ENCODE peak calls at places on chromosomes 7 and 10, in four cellular contexts. R is K562, B is HepG2, Z is WTC11. X is an unnamed sample.

GRCh38 chr10:122981066-122981464 is 864 bp downstream of the PSTK start:
- DNase-seq in R (peak), B (peak), Z (no peak), X (peak)

GRCh38 chr7:1851731-1852531 is 181.9 kb downstream of the ELFN1 start:
- DNase-seq in R (no peak), B (no peak), Z (peak), X (no peak)

GRCh38 chr7:114047889-114048288 is 129.1 kb upstream of the PPP1R3A start:
- DNase-seq in R (no peak), B (no peak), Z (no peak), X (no peak)

GRCh38 chr10:58385784-58386112 is 538 bp downstream of the TFAM start:
- DNase-seq in R (peak), B (peak), Z (peak), X (peak)

GRCh38 chr7:132553031-132553430 is 23.2 kb downstream of the PLXNA4 start:
- DNase-seq in R (no peak), B (no peak), Z (no peak), X (no peak)

GRCh38 chr7:45978010-45978681 is 57.1 kb upstream of the IGFBP3 start:
- DNase-seq in R (no peak), B (peak), Z (no peak), X (no peak)

GRCh38 chr10:110356628-110357245 is 52.0 kb upstream of the SMNDC1 start:
- DNase-seq in R (peak), B (no peak), Z (no peak), X (no peak)

GRCh38 chr7:151381083-151381332 is 28.8 kb downstream of the WDR86 start:
- DNase-seq in R (no peak), B (no peak), Z (no peak), X (no peak)

GRCh38 chr7:38215115-38215514 is 37.1 kb downstream of the STARD3NL start:
- DNase-seq in R (no peak), B (peak), Z (no peak), X (no peak)

GRCh38 chr10:5810235-5810634 is 3.0 kb downstream of the GDI2 start:
- DNase-seq in R (no peak), B (no peak), Z (no peak), X (no peak)

GRCh38 chr7:141231018-141231792 is 157.3 kb downstream of the TMEM178B start:
- DNase-seq in R (no peak), B (peak), Z (peak), X (peak)

GRCh38 chr7:20267482-20267881 is 50.3 kb upstream of the MACC1 start:
- DNase-seq in R (no peak), B (no peak), Z (peak), X (no peak)
- TF ChIP-seq ELF4 in R (no peak), B (no peak), Z (no peak), X (no peak)

GRCh38 chr7:70571403-70571911 is 560.5 kb upstream of the GALNT17 start:
- DNase-seq in R (no peak), B (peak), Z (no peak), X (no peak)
- TF ChIP-seq ELF4 in R (no peak), B (no peak), Z (no peak), X (no peak)

GRCh38 chr10:91772461-91772860 is 25.8 kb upstream of the TNKS2 start:
- DNase-seq in R (no peak), B (no peak), Z (no peak), X (no peak)
- TF ChIP-seq ELF4 in R (no peak), B (no peak), Z (no peak), X (no peak)

DNA sequence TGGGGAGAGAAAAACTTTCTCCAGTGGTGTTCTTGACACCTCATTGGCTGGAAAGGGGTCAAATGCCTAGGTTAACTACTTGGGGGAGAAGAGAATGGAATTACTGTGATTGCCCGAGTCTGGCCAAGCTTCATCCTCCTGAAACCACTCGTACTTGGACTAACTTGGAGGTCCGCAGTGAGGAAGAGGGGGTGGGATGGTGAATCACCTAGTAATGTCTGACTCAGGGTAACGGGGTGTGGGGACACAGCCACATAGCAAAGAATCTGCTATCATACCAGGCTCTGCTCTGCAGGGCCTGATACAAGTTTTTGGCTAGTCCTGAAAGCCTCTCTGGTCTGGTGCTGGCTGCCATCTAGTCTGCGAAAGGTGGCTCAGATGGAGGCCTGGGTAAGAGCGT is 190.9 kb downstream of the RPS24 start:
- DNase-seq in R (no peak), B (no peak), Z (no peak), X (no peak)
- TF ChIP-seq ELF4 in R (no peak), B (no peak), Z (no peak), X (no peak)

GRCh38 chr7:44103941-44104879 is at the start of gene AEBP1:
- DNase-seq in R (peak), B (no peak), Z (peak), X (no peak)
- TF ChIP-seq ELF4 in R (no peak), B (no peak), Z (no peak), X (no peak)

GRCh38 chr7:129943352-129943751 is 9.4 kb downstream of the UBE2H start:
- DNase-seq in R (no peak), B (no peak), Z (no peak), X (no peak)
- TF ChIP-seq ELF4 in R (no peak), B (no peak), Z (no peak), X (no peak)